ENCODE peak calls at places on chromosomes 5 and 9, in six cellular contexts. B is fibroblast of villous mesenchyme; Y is non-pigmented ciliary epithelial cell; R is iris pigment epithelial cell; E is T follicular helper cell; I is activated effector memory CD4-positive, alpha-beta T cell treated with Interleukin-2 at 50 U/mL for 16 hours. U is an unnamed sample.
A peak's percentile ranks its signal among the peaks of the same experiment; 100 is the strongest.

GRCh38 chr5:172426086-172426485 is 28.2 kb downstream of the SH3PXD2B start:
- DNase-seq in B (peak; percentile 82), Y (no peak), R (peak; percentile 76), E (no peak), I (no peak), U (no peak)

GRCh38 chr5:55597014-55597981 is 62.5 kb upstream of the PLPP1 start:
- DNase-seq in B (peak; percentile 73), Y (no peak), R (no peak), E (no peak), I (no peak), U (no peak)

GRCh38 chr9:89439571-89439970 is 58.3 kb downstream of the SEMA4D start:
- DNase-seq in B (no peak), Y (no peak), R (no peak), E (no peak), I (no peak), U (no peak)

GRCh38 chr5:776862-777711 is 7.4 kb downstream of the ZDHHC11B start:
- DNase-seq in B (peak; percentile 13), Y (no peak), R (no peak), E (no peak), I (no peak), U (no peak)

GRCh38 chr5:15694694-15695093 is 194.7 kb downstream of the FBXL7 start:
- DNase-seq in B (peak; percentile 60), Y (no peak), R (peak; percentile 27), E (no peak), I (no peak), U (no peak)

GRCh38 chr9:37617161-37617560 is 24.8 kb upstream of the TOMM5 start:
- DNase-seq in B (no peak), Y (no peak), R (no peak), E (no peak), I (no peak), U (no peak)

GRCh38 chr9:83434254-83434653 is 103.9 kb downstream of the FRMD3 start:
- DNase-seq in B (no peak), Y (no peak), R (no peak), E (no peak), I (no peak), U (no peak)

GRCh38 chr5:19880430-19880829 is 107.6 kb downstream of the CDH18 start:
- DNase-seq in B (no peak), Y (no peak), R (no peak), E (no peak), I (no peak), U (no peak)

GRCh38 chr9:1235650-1236401 is 185.7 kb downstream of the DMRT2 start:
- DNase-seq in B (no peak), Y (no peak), R (no peak), E (no peak), I (no peak), U (no peak)

GRCh38 chr5:145948921-145949320 is 12.5 kb downstream of the SH3RF2 start:
- DNase-seq in B (no peak), Y (no peak), R (no peak), E (no peak), I (no peak), U (no peak)

GRCh38 chr5:140113180-140113698 is 670 bp upstream of the PURA start:
- DNase-seq in B (no peak), Y (no peak), R (no peak), E (peak; percentile 12), I (peak; percentile 6), U (no peak)

GRCh38 chr9:68934319-68934644 is 79.6 kb downstream of the PRKACG start:
- DNase-seq in B (no peak), Y (no peak), R (no peak), E (no peak), I (no peak), U (no peak)

GRCh38 chr5:41369799-41370198 is 140.6 kb downstream of the PLCXD3 start:
- DNase-seq in B (no peak), Y (no peak), R (no peak), E (no peak), I (no peak), U (no peak)

GRCh38 chr9:133666387-133666786 is 30.2 kb downstream of the DBH start:
- DNase-seq in B (no peak), Y (no peak), R (no peak), E (no peak), I (no peak), U (no peak)

GRCh38 chr5:121503111-121503840 is 348.4 kb upstream of the FTMT start:
- DNase-seq in B (no peak), Y (no peak), R (no peak), E (no peak), I (no peak), U (no peak)

GRCh38 chr5:28779161-28779754 is 1740.9 kb upstream of the CDH9 start:
- DNase-seq in B (peak; percentile 16), Y (peak; percentile 4), R (peak; percentile 5), E (no peak), I (no peak), U (no peak)

GRCh38 chr9:82354260-82354659 is 365.7 kb downstream of the SPATA31D1 start:
- DNase-seq in B (peak; percentile 6), Y (peak; percentile 84), R (peak; percentile 85), E (no peak), I (no peak), U (no peak)

GRCh38 chr9:96874947-96875459 is 20.7 kb upstream of the ZNF782 start:
- DNase-seq in B (no peak), Y (no peak), R (peak; percentile 81), E (peak; percentile 43), I (no peak), U (no peak)

GRCh38 chr5:59588922-59589321 is 304.6 kb downstream of the PDE4D start:
- DNase-seq in B (peak; percentile 22), Y (no peak), R (peak; percentile 81), E (no peak), I (no peak), U (no peak)

GRCh38 chr5:172442592-172442991 is 11.7 kb downstream of the SH3PXD2B start:
- DNase-seq in B (peak; percentile 63), Y (no peak), R (no peak), E (no peak), I (no peak), U (no peak)

GRCh38 chr9:119588874-119589560 is 219.8 kb upstream of the BRINP1 start:
- DNase-seq in B (no peak), Y (no peak), R (no peak), E (no peak), I (no peak), U (no peak)

GRCh38 chr5:88881566-88881965 is 1.4 kb downstream of the MEF2C start:
- DNase-seq in B (peak; percentile 24), Y (no peak), R (no peak), E (no peak), I (no peak), U (no peak)

GRCh38 chr5:139900546-139901250 is 105.1 kb downstream of the PSD2 start:
- DNase-seq in B (no peak), Y (no peak), R (no peak), E (no peak), I (no peak), U (no peak)

GRCh38 chr5:66967102-66967501 is 229.5 kb downstream of the CD180 start:
- DNase-seq in B (peak; percentile 40), Y (no peak), R (peak; percentile 67), E (no peak), I (no peak), U (no peak)

GRCh38 chr9:107292811-107293554 is 9.9 kb downstream of the RAD23B start:
- DNase-seq in B (peak; percentile 39), Y (no peak), R (no peak), E (no peak), I (no peak), U (no peak)

GRCh38 chr9:21415492-21416267 is 6.8 kb downstream of the IFNA8 start:
- DNase-seq in B (peak; percentile 52), Y (peak; percentile 9), R (peak; percentile 37), E (no peak), I (no peak), U (no peak)

GRCh38 chr9:20292002-20292401 is 330.3 kb downstream of the MLLT3 start:
- DNase-seq in B (peak; percentile 23), Y (no peak), R (peak; percentile 52), E (no peak), I (no peak), U (no peak)

GRCh38 chr5:98492258-98492657 is 281.2 kb upstream of the RGMB start:
- DNase-seq in B (no peak), Y (no peak), R (peak; percentile 35), E (no peak), I (no peak), U (no peak)

GRCh38 chr9:70013598-70014196 is 30.0 kb upstream of the MAMDC2 start:
- DNase-seq in B (peak; percentile 36), Y (no peak), R (peak; percentile 38), E (no peak), I (no peak), U (no peak)

GRCh38 chr5:68533571-68534051 is 318.1 kb downstream of the PIK3R1 start:
- DNase-seq in B (no peak), Y (no peak), R (no peak), E (no peak), I (no peak), U (no peak)

GRCh38 chr9:77152289-77152688 is 25.0 kb upstream of the VPS13A start:
- DNase-seq in B (no peak), Y (no peak), R (no peak), E (no peak), I (no peak), U (no peak)

GRCh38 chr5:164377746-164378145 is 872.3 kb downstream of the MAT2B start:
- DNase-seq in B (no peak), Y (no peak), R (peak; percentile 22), E (no peak), I (no peak), U (no peak)

GRCh38 chr9:110919055-110919445 is 119.2 kb downstream of the LPAR1 start:
- DNase-seq in B (no peak), Y (no peak), R (no peak), E (no peak), I (no peak), U (no peak)

GRCh38 chr9:14071484-14071883 is 242.5 kb downstream of the NFIB start:
- DNase-seq in B (no peak), Y (no peak), R (no peak), E (no peak), I (no peak), U (no peak)

GRCh38 chr5:54362992-54363630 is 52.7 kb upstream of the ARL15 start:
- DNase-seq in B (no peak), Y (no peak), R (peak; percentile 32), E (no peak), I (no peak), U (no peak)

GRCh38 chr9:78786794-78787193 is 489.9 kb downstream of the PSAT1 start:
- DNase-seq in B (peak; percentile 7), Y (no peak), R (peak; percentile 63), E (no peak), I (no peak), U (no peak)

GRCh38 chr5:15241216-15241821 is 258.7 kb upstream of the FBXL7 start:
- DNase-seq in B (no peak), Y (no peak), R (no peak), E (no peak), I (no peak), U (no peak)

GRCh38 chr5:132492386-132492785 is 1.8 kb upstream of the IRF1 start:
- DNase-seq in B (peak; percentile 72), Y (no peak), R (no peak), E (no peak), I (no peak), U (no peak)

GRCh38 chr5:180915924-180916323 is 17.0 kb downstream of the BTNL8 start:
- DNase-seq in B (no peak), Y (no peak), R (no peak), E (no peak), I (no peak), U (no peak)

U was measured in memory B cell.